ENCODE peak calls at places on chromosomes 5 and 9, in four cellular contexts. G, A, B and M are unnamed samples.

GRCh38 chr9:93177676-93178075 is 6.3 kb upstream of the WNK2 start:
- DNase-seq in B (no peak), A (no peak), G (no peak), M (no peak)

GRCh38 chr9:98950262-98950661 is 6.6 kb downstream of the COL15A1 start:
- DNase-seq in G (no peak), A (no peak), B (no peak), M (no peak)

GRCh38 chr5:14417792-14418765 is 163.5 kb upstream of the OTULINL start:
- DNase-seq in A (no peak), G (no peak), B (no peak), M (no peak)

GRCh38 chr5:175394601-175395000 is 49.4 kb downstream of the DRD1 start:
- DNase-seq in G (no peak), B (no peak), A (no peak), M (no peak)

GRCh38 chr5:151800527-151800926 is 28.8 kb downstream of the G3BP1 start:
- DNase-seq in G (no peak), B (no peak), A (no peak), M (no peak)

GRCh38 chr5:10467281-10468198 is 25.9 kb downstream of the ROPN1L start:
- DNase-seq in B (no peak), G (peak), A (no peak), M (no peak)

GRCh38 chr9:82526629-82527028 is 536.3 kb downstream of the RASEF start:
- DNase-seq in A (no peak), B (no peak), G (no peak), M (no peak)

GRCh38 chr5:10702911-10703491 is 58.0 kb downstream of the DAP start:
- DNase-seq in A (no peak), B (no peak), G (no peak), M (no peak)

GRCh38 chr9:4214506-4214905 is 85.4 kb downstream of the GLIS3 start:
- DNase-seq in B (no peak), A (no peak), G (no peak), M (no peak)

GRCh38 chr9:127700594-127701255 is 6.1 kb upstream of the CFAP157 start:
- DNase-seq in B (no peak), G (no peak), A (no peak), M (no peak)

GRCh38 chr9:83698976-83699585 is 8.7 kb downstream of the UBQLN1 start:
- DNase-seq in G (no peak), B (no peak), A (no peak), M (no peak)

GRCh38 chr9:37037744-37038640 is 3.9 kb upstream of the PAX5 start:
- DNase-seq in A (no peak), G (no peak), B (no peak), M (no peak)

GRCh38 chr5:150122158-150122510 is 33.5 kb downstream of the PDGFRB start:
- DNase-seq in G (no peak), B (no peak), A (peak), M (no peak)

GRCh38 chr9:89808076-89808701 is 203.4 kb downstream of the GADD45G start:
- DNase-seq in A (no peak), B (no peak), G (no peak), M (no peak)

GRCh38 chr5:175658299-175659145 is 651 bp downstream of the HRH2 start:
- DNase-seq in G (no peak), B (no peak), A (no peak), M (no peak)

GRCh38 chr5:58795327-58795726 is 212.5 kb downstream of the RAB3C start:
- DNase-seq in B (no peak), A (no peak), G (no peak), M (no peak)

GRCh38 chr5:91306497-91306896 is 76.6 kb downstream of the ARRDC3 start:
- DNase-seq in A (no peak), B (no peak), G (no peak), M (no peak)

GRCh38 chr9:81737871-81738507 is 48.6 kb upstream of the TLE1 start:
- DNase-seq in B (no peak), G (peak), A (no peak), M (no peak)

GRCh38 chr5:93603711-93604118 is 20.7 kb downstream of the NR2F1 start:
- DNase-seq in G (no peak), A (no peak), B (no peak), M (no peak)

GRCh38 chr5:153938131-153938842 is 100.4 kb downstream of the FAM114A2 start:
- DNase-seq in B (no peak), A (no peak), G (no peak), M (no peak)

GRCh38 chr5:10705736-10706135 is 55.3 kb downstream of the DAP start:
- DNase-seq in B (no peak), A (no peak), G (no peak), M (no peak)

GRCh38 chr9:81379655-81380054 is 309.7 kb downstream of the TLE1 start:
- DNase-seq in B (no peak), G (no peak), A (no peak), M (no peak)

GRCh38 chr9:37466037-37466709 is 923 bp upstream of the ZBTB5 start:
- DNase-seq in B (no peak), A (no peak), G (peak), M (peak)

GRCh38 chr5:88679638-88680037 is 203.3 kb downstream of the MEF2C start:
- DNase-seq in B (no peak), G (no peak), A (no peak), M (no peak)

GRCh38 chr9:77475641-77476473 is 172.3 kb downstream of the GNA14 start:
- DNase-seq in A (peak), B (no peak), G (peak), M (peak)